ENCODE peak calls at places on chromosomes 3 and 15, in four cellular contexts. D, V, M and C are unnamed samples.

GRCh38 chr3:129597792-129598381 is 8.6 kb downstream of the PLXND1 start:
- DNase-seq in D (no peak), M (no peak), V (no peak), C (no peak)

GRCh38 chr15:90001062-90001682 is at the start of gene ZNF710:
- DNase-seq in M (peak; percentile 85), D (peak; percentile 74), V (no peak), C (no peak)

GRCh38 chr3:72265661-72266370 is 480.9 kb upstream of the PROK2 start:
- DNase-seq in M (no peak), D (no peak), V (no peak), C (no peak)

GRCh38 chr3:31106204-31106603 is 211.7 kb upstream of the GADL1 start:
- DNase-seq in V (no peak), M (no peak), D (no peak), C (peak; percentile 3)

GRCh38 chr3:57792198-57792597 is 36.1 kb downstream of the SLMAP start:
- DNase-seq in D (no peak), M (no peak), V (no peak), C (no peak)

GRCh38 chr3:8741581-8742355 is 8.2 kb downstream of the CAV3 start:
- DNase-seq in D (no peak), V (no peak), M (peak; percentile 68), C (peak; percentile 89)

GRCh38 chr15:77179541-77179998 is 108.7 kb upstream of the TSPAN3 start:
- DNase-seq in M (no peak), D (no peak), V (peak; percentile 74), C (no peak)

GRCh38 chr15:42226648-42227047 is 18.5 kb upstream of the VPS39 start:
- DNase-seq in D (no peak), M (no peak), V (no peak), C (peak; percentile 78)

GRCh38 chr3:138625707-138626365 is 17.3 kb downstream of the FAIM start:
- DNase-seq in D (no peak), V (peak; percentile 11), M (no peak), C (no peak)

GRCh38 chr3:179063945-179064560 is 7.6 kb downstream of the ZMAT3 start:
- DNase-seq in V (no peak), D (no peak), M (no peak), C (no peak)

GRCh38 chr3:66712210-66712609 is 211.4 kb upstream of the LRIG1 start:
- DNase-seq in M (no peak), V (no peak), D (no peak), C (no peak)

GRCh38 chr3:12990781-12991480 is 82.3 kb downstream of the IQSEC1 start:
- DNase-seq in D (no peak), V (no peak), M (no peak), C (no peak)

GRCh38 chr3:187325632-187326031 is 34.1 kb upstream of the MASP1 start:
- DNase-seq in V (no peak), M (no peak), D (no peak), C (no peak)

DNA sequence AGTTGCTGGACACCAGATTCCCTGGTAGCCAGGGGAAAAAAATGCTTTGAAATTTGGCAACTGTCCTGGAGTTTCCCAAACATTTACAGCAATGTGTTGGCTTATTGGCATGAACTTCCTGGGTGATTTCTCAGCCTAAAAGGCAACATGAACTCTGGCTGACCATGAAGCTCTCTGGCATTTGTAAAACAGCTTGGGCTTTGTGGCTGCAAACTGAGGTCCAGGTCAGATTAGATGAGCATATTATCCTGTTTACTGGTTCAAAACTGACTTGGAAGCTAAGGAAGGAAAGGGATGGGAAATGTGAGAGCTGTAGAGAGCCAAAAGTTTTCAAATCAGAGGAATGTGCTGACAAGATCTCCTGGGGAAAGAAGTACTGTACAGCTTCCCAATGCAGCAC is 139.0 kb downstream of the P3H2 start:
- DNase-seq in V (no peak), D (no peak), M (no peak), C (no peak)
- TF ChIP-seq CHD2 in V (no peak), D (no peak), M (no peak), C (no peak)

GRCh38 chr3:78976200-78976599 is 791.6 kb downstream of the ROBO1 start:
- DNase-seq in M (no peak), D (no peak), V (no peak), C (no peak)
- TF ChIP-seq USF2 in M (no peak), D (no peak), V (no peak), C (no peak)

DNA sequence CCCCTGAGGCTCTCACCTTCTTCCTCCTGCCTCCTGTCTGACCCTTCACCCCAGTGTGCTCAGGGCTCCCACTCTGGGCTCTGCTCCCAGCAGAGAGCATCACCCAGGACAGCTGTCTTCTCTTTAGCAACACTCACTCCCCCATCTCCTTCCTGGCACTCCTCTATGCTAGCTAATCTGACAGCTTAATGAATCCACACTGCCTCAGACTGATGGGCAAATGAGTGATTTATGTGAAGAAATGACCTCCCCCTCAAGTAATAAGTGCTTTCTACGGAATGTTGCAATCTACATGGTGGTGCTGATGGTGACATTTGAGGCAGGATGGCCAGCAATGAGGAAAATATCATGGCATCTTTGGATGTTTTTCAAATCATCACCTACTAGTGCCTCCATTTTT is 83.6 kb downstream of the LSM3 start:
- DNase-seq in V (no peak), M (no peak), D (no peak), C (no peak)
- TF ChIP-seq EZH2 in V (no peak), M (no peak), D (no peak), C (no peak)

DNA sequence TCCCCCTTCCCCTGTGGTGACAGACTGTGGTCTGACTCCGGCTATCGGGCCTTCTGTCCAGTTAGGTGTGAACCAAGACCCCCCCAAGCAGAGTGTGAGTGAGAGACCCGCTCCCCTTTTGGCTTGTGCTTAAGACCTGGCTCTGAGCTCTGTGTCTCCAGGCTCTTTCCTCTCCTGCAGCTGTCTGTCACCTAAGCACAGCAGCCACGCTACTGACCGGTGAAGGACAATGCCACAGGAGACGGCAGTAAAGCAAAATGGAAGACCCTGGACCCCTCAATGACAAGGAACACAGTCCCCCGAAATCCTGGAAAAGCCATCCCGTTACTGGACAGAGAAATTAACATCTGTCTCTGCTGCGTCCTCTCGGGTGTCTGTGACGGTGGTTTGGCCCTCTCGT is 53.8 kb downstream of the CHSY1 start:
- DNase-seq in V (no peak), D (no peak), M (no peak), C (no peak)
- TF ChIP-seq CHD2 in V (no peak), D (no peak), M (no peak), C (no peak)